ENCODE peak calls at places on chromosomes 11 and 22, in four cellular contexts. One of them, this sample, is unnamed.

GRCh38 chr11:41714101-41714500 is 254.6 kb upstream of the LRRC4C start:
- DNase-seq in aorta: no peak
- DNase-seq in IMR-90: no peak
- DNase-seq in mesenchymal stem cell: no peak
- DNase-seq in this sample: no peak

GRCh38 chr11:2526808-2527381 is 82.1 kb downstream of the KCNQ1 start:
- DNase-seq in IMR-90: no peak
- DNase-seq in mesenchymal stem cell: no peak
- DNase-seq in aorta: peak; percentile 83
- DNase-seq in this sample: no peak

GRCh38 chr11:34754171-34754823 is 133.4 kb downstream of the EHF start:
- DNase-seq in mesenchymal stem cell: no peak
- DNase-seq in IMR-90: no peak
- DNase-seq in aorta: no peak
- DNase-seq in this sample: no peak

GRCh38 chr11:115266066-115266465 is 238.1 kb downstream of the CADM1 start:
- DNase-seq in IMR-90: no peak
- DNase-seq in aorta: no peak
- DNase-seq in mesenchymal stem cell: no peak
- DNase-seq in this sample: no peak

GRCh38 chr11:121670792-121671275 is 218.1 kb upstream of the SORL1-AS1 start:
- DNase-seq in IMR-90: no peak
- DNase-seq in aorta: no peak
- DNase-seq in mesenchymal stem cell: no peak
- DNase-seq in this sample: no peak

GRCh38 chr11:45266693-45267451 is 19.3 kb downstream of the SYT13 start:
- DNase-seq in IMR-90: no peak
- DNase-seq in aorta: no peak
- DNase-seq in mesenchymal stem cell: no peak
- DNase-seq in this sample: no peak

GRCh38 chr11:66591175-66591574 is 1.7 kb downstream of the CCDC87 start:
- DNase-seq in IMR-90: no peak
- DNase-seq in aorta: no peak
- DNase-seq in mesenchymal stem cell: no peak
- DNase-seq in this sample: no peak

GRCh38 chr11:116960916-116961315 is 123.5 kb upstream of the APOA1 start:
- DNase-seq in aorta: no peak
- DNase-seq in IMR-90: peak; percentile 83
- DNase-seq in mesenchymal stem cell: peak; percentile 81
- DNase-seq in this sample: no peak

GRCh38 chr22:48673806-48674500 is 1153.7 kb downstream of the BRD1 start:
- DNase-seq in IMR-90: no peak
- DNase-seq in mesenchymal stem cell: no peak
- DNase-seq in aorta: no peak
- DNase-seq in this sample: no peak

GRCh38 chr11:125262194-125262824 is 97.8 kb downstream of the PKNOX2 start:
- DNase-seq in aorta: no peak
- DNase-seq in IMR-90: no peak
- DNase-seq in mesenchymal stem cell: peak; percentile 56
- DNase-seq in this sample: no peak

GRCh38 chr11:17607083-17607429 is 60.0 kb downstream of the OTOG start:
- DNase-seq in IMR-90: no peak
- DNase-seq in mesenchymal stem cell: no peak
- DNase-seq in aorta: no peak
- DNase-seq in this sample: no peak

GRCh38 chr11:23632293-23632692 is 772.0 kb upstream of the CCDC179 start:
- DNase-seq in aorta: no peak
- DNase-seq in IMR-90: no peak
- DNase-seq in mesenchymal stem cell: no peak
- DNase-seq in this sample: no peak

GRCh38 chr22:39312410-39312809 is 7.0 kb downstream of the RPL3 start:
- DNase-seq in mesenchymal stem cell: no peak
- DNase-seq in aorta: no peak
- DNase-seq in IMR-90: no peak
- DNase-seq in this sample: no peak

GRCh38 chr11:68724293-68724692 is 27.0 kb downstream of the TESMIN start:
- DNase-seq in mesenchymal stem cell: no peak
- DNase-seq in IMR-90: no peak
- DNase-seq in aorta: no peak
- DNase-seq in this sample: no peak

GRCh38 chr11:18792066-18792591 is 531 bp upstream of the PTPN5 start:
- DNase-seq in aorta: no peak
- DNase-seq in mesenchymal stem cell: no peak
- DNase-seq in IMR-90: no peak
- DNase-seq in this sample: no peak

GRCh38 chr22:41237036-41237706 is 3.6 kb downstream of the CHADL start:
- DNase-seq in aorta: no peak
- DNase-seq in mesenchymal stem cell: no peak
- DNase-seq in IMR-90: no peak
- DNase-seq in this sample: no peak

GRCh38 chr22:41239443-41240128 is 1.1 kb downstream of the CHADL start:
- DNase-seq in IMR-90: no peak
- DNase-seq in mesenchymal stem cell: no peak
- DNase-seq in aorta: no peak
- DNase-seq in this sample: no peak

GRCh38 chr22:41240377-41241132 is at the start of gene CHADL:
- DNase-seq in IMR-90: no peak
- DNase-seq in aorta: no peak
- DNase-seq in mesenchymal stem cell: no peak
- DNase-seq in this sample: no peak

GRCh38 chr22:41238570-41239442 is 1.9 kb downstream of the CHADL start:
- DNase-seq in aorta: no peak
- DNase-seq in IMR-90: no peak
- DNase-seq in mesenchymal stem cell: no peak
- DNase-seq in this sample: no peak

GRCh38 chr22:41237707-41238569 is 2.8 kb downstream of the CHADL start:
- DNase-seq in mesenchymal stem cell: peak; percentile 24
- DNase-seq in IMR-90: peak; percentile 13
- DNase-seq in aorta: peak; percentile 84
- DNase-seq in this sample: peak; percentile 83
- H3K27ac ChIP-seq in mesenchymal stem cell: no peak overlapping the region
- H3K27ac ChIP-seq in IMR-90: no peak overlapping the region
- H3K27ac ChIP-seq in aorta: no peak overlapping the region
- H3K27ac ChIP-seq in this sample: no peak overlapping the region

GRCh38 chr22:23838686-23839468 is at the start of gene DERL3:
- DNase-seq in IMR-90: peak; percentile 93
- DNase-seq in aorta: peak; percentile 100
- DNase-seq in mesenchymal stem cell: peak; percentile 99
- DNase-seq in this sample: peak; percentile 99
- H3K4me3 ChIP-seq in IMR-90: peak within 1 kb of the TSS; percentile 16
- H3K4me3 ChIP-seq in aorta: no peak within 1 kb of the TSS
- H3K4me3 ChIP-seq in mesenchymal stem cell: peak within 1 kb of the TSS; percentile 69
- H3K4me3 ChIP-seq in this sample: peak within 1 kb of the TSS; percentile 26

DNA sequence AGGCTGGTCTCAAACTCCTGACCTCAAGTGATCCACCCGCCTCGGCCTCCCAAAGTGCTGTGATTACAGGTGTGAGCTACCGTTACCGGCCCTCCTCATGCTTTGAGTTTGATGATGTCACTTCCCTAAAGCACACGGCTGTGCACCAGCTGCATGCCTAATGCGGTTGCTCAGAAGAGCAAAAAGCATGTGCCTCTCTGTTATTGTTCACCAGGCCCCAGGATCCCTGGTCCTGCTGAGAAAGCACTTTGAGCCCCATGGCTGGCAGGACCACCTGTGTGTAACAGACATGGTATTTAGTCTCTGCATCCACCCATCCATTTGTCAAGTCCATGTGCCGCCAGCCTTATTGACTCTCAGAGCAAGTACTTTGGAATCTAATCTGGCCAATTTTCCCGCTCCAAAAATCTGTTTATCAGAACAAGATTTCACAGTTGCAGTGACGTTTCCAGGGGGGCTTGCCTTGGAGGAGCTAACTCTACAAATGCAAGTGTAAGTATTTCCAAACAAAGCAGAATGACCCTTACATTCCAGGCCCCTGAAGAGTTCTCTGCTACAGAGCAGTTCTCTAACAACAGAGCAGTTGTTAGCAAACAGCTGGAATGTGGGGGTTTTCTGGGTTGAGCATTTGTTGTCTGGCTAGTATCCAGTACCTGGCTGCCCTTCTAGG is 89.4 kb downstream of the LDLRAD3 start:
- DNase-seq in aorta: no peak
- DNase-seq in mesenchymal stem cell: peak; percentile 61
- DNase-seq in IMR-90: peak; percentile 66
- DNase-seq in this sample: no peak
- H3K27ac ChIP-seq in aorta: no peak overlapping the region
- H3K27ac ChIP-seq in mesenchymal stem cell: peak overlapping the region; percentile 56
- H3K27ac ChIP-seq in IMR-90: no peak overlapping the region
- H3K27ac ChIP-seq in this sample: no peak overlapping the region

DNA sequence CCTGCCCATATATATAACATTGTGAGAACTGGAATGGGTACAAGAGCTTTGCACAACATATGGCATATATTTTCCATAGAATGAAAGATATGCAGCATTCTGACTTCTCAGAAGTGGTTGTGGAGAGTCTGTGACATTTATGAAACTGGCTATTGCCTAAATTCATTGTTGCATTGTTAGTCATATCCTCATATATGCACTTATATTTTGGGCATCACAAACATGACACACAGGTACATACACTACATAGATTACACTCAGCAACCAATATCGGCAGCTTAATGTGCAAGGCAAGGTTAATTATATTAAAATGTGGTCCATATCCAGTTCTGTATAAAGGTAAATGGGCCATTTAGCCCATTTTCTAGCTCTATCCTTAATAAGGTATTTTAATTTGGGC is 1148.1 kb downstream of the FAM181B start:
- DNase-seq in aorta: no peak
- DNase-seq in IMR-90: no peak
- DNase-seq in mesenchymal stem cell: no peak
- DNase-seq in this sample: no peak
- H3K4me3 ChIP-seq in aorta: no peak overlapping the region
- H3K4me3 ChIP-seq in IMR-90: no peak overlapping the region
- H3K4me3 ChIP-seq in mesenchymal stem cell: no peak overlapping the region
- H3K4me3 ChIP-seq in this sample: no peak overlapping the region

GRCh38 chr22:23750744-23751440 is at the start of gene ZNF70:
- DNase-seq in aorta: peak; percentile 92
- DNase-seq in mesenchymal stem cell: peak; percentile 75
- DNase-seq in IMR-90: peak; percentile 74
- DNase-seq in this sample: peak; percentile 91

GRCh38 chr22:23751441-23751996 is 607 bp upstream of the ZNF70 start:
- DNase-seq in aorta: no peak
- DNase-seq in mesenchymal stem cell: no peak
- DNase-seq in IMR-90: no peak
- DNase-seq in this sample: no peak

GRCh38 chr22:23749747-23750373 is 1.1 kb downstream of the ZNF70 start:
- DNase-seq in aorta: no peak
- DNase-seq in mesenchymal stem cell: no peak
- DNase-seq in IMR-90: no peak
- DNase-seq in this sample: no peak

GRCh38 chr22:23752090-23752691 is 1.3 kb upstream of the ZNF70 start:
- DNase-seq in IMR-90: no peak
- DNase-seq in aorta: no peak
- DNase-seq in mesenchymal stem cell: no peak
- DNase-seq in this sample: no peak

GRCh38 chr22:23750374-23750743 is 553 bp downstream of the ZNF70 start:
- DNase-seq in aorta: no peak
- DNase-seq in IMR-90: no peak
- DNase-seq in mesenchymal stem cell: peak; percentile 15
- DNase-seq in this sample: no peak
- H3K27ac ChIP-seq in aorta: peak overlapping the region; percentile 48
- H3K27ac ChIP-seq in IMR-90: peak overlapping the region; percentile 51
- H3K27ac ChIP-seq in mesenchymal stem cell: no peak overlapping the region
- H3K27ac ChIP-seq in this sample: peak overlapping the region; percentile 43

DNA sequence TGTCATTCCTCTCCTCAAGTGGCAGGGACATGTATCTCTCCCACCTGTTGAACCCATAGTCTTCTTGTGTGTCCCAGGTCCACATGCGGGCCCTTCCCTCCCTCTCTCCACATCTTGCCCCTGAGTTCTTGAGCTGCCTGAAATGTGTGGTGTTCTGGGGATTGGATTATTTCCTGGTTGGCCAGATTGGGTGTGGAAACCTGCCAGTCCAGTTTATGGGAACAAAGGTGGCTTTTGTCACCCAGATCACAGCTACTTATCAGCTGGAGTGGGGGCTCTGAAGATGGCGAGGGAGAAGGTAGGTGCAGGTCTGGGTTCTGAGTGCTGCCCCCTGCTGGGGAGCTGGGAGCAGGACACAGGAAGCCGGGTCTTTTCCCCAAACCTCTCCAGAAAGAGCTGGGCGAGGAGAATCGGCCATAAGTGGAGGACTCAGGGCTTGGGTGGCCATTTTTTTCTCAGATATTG is 14.2 kb downstream of the DTX4 start:
- DNase-seq in mesenchymal stem cell: no peak
- DNase-seq in IMR-90: no peak
- DNase-seq in aorta: no peak
- DNase-seq in this sample: peak; percentile 41
- H3K4me3 ChIP-seq in mesenchymal stem cell: no peak overlapping the region
- H3K4me3 ChIP-seq in IMR-90: no peak overlapping the region
- H3K4me3 ChIP-seq in aorta: no peak overlapping the region
- H3K4me3 ChIP-seq in this sample: no peak overlapping the region

DNA sequence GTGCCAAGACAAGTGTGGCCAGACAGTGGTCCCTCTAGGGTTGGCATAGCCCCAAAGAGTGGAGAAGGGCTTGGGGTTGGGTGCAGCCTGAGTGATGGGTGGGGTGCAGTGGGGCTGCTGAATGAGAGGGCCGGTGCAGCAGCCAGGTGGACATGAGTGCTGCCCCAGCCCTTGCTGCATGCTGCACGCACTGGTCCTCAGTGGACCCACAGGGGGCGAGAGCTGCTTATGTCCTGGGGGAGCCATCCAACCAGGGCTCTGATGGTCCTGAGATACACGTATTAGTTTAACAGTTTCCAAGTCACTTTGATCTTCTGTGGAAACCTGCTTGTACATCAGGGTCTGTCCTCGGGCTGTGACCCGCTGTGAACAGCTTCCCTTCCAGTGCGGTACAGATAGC is 23.9 kb upstream of the ACR start:
- DNase-seq in mesenchymal stem cell: no peak
- DNase-seq in IMR-90: no peak
- DNase-seq in aorta: no peak
- DNase-seq in this sample: no peak
- H3K27ac ChIP-seq in mesenchymal stem cell: no peak overlapping the region
- H3K27ac ChIP-seq in IMR-90: no peak overlapping the region
- H3K27ac ChIP-seq in aorta: no peak overlapping the region
- H3K27ac ChIP-seq in this sample: no peak overlapping the region